ENCODE peak calls at places on chromosomes 16 and 17, in five cellular contexts. One of them, this sample, is unnamed.

GRCh38 chr16:48611329-48612137 is 1.6 kb upstream of the N4BP1 start:
- DNase-seq in cardiac muscle cell: no peak
- DNase-seq in activated naive CD8-positive, alpha-beta T cell treated with anti-CD3 and anti-CD28 coated beads, Interleukin-2, amount 50 U/mL, for 24 hours: peak; percentile 77
- DNase-seq in CD8-positive, alpha-beta T cell: peak; percentile 65
- DNase-seq in foreskin melanocyte: no peak
- DNase-seq in this sample: no peak

GRCh38 chr16:72247821-72248253 is 75.9 kb upstream of the PMFBP1 start:
- DNase-seq in cardiac muscle cell: no peak
- DNase-seq in activated naive CD8-positive, alpha-beta T cell treated with anti-CD3 and anti-CD28 coated beads, Interleukin-2, amount 50 U/mL, for 24 hours: no peak
- DNase-seq in CD8-positive, alpha-beta T cell: no peak
- DNase-seq in foreskin melanocyte: no peak
- DNase-seq in this sample: no peak

GRCh38 chr16:67844441-67844840 is 2.3 kb upstream of the NUTF2 start:
- DNase-seq in cardiac muscle cell: no peak
- DNase-seq in activated naive CD8-positive, alpha-beta T cell treated with anti-CD3 and anti-CD28 coated beads, Interleukin-2, amount 50 U/mL, for 24 hours: no peak
- DNase-seq in CD8-positive, alpha-beta T cell: no peak
- DNase-seq in foreskin melanocyte: no peak
- DNase-seq in this sample: no peak

GRCh38 chr16:57688987-57689771 is 5.4 kb upstream of the DRC7 start:
- DNase-seq in cardiac muscle cell: no peak
- DNase-seq in activated naive CD8-positive, alpha-beta T cell treated with anti-CD3 and anti-CD28 coated beads, Interleukin-2, amount 50 U/mL, for 24 hours: no peak
- DNase-seq in CD8-positive, alpha-beta T cell: no peak
- DNase-seq in foreskin melanocyte: no peak
- DNase-seq in this sample: no peak

GRCh38 chr16:24635900-24636610 is 93.4 kb upstream of the TNRC6A start:
- DNase-seq in cardiac muscle cell: peak; percentile 52
- DNase-seq in activated naive CD8-positive, alpha-beta T cell treated with anti-CD3 and anti-CD28 coated beads, Interleukin-2, amount 50 U/mL, for 24 hours: no peak
- DNase-seq in CD8-positive, alpha-beta T cell: no peak
- DNase-seq in foreskin melanocyte: peak; percentile 90
- DNase-seq in this sample: peak; percentile 88

GRCh38 chr16:69494993-69495392 is 70.6 kb downstream of the CYB5B start:
- DNase-seq in cardiac muscle cell: peak; percentile 2
- DNase-seq in activated naive CD8-positive, alpha-beta T cell treated with anti-CD3 and anti-CD28 coated beads, Interleukin-2, amount 50 U/mL, for 24 hours: peak; percentile 55
- DNase-seq in CD8-positive, alpha-beta T cell: peak; percentile 14
- DNase-seq in foreskin melanocyte: no peak
- DNase-seq in this sample: no peak

GRCh38 chr17:17072546-17072945 is 30.3 kb downstream of the MPRIP start:
- DNase-seq in cardiac muscle cell: no peak
- DNase-seq in activated naive CD8-positive, alpha-beta T cell treated with anti-CD3 and anti-CD28 coated beads, Interleukin-2, amount 50 U/mL, for 24 hours: no peak
- DNase-seq in CD8-positive, alpha-beta T cell: no peak
- DNase-seq in foreskin melanocyte: no peak
- DNase-seq in this sample: no peak

GRCh38 chr17:29723283-29724047 is 100.8 kb upstream of the CORO6 start:
- DNase-seq in cardiac muscle cell: no peak
- DNase-seq in activated naive CD8-positive, alpha-beta T cell treated with anti-CD3 and anti-CD28 coated beads, Interleukin-2, amount 50 U/mL, for 24 hours: no peak
- DNase-seq in CD8-positive, alpha-beta T cell: no peak
- DNase-seq in foreskin melanocyte: no peak
- DNase-seq in this sample: no peak

GRCh38 chr17:40065041-40065770 is 2.4 kb downstream of the THRA start:
- DNase-seq in cardiac muscle cell: peak; percentile 47
- DNase-seq in activated naive CD8-positive, alpha-beta T cell treated with anti-CD3 and anti-CD28 coated beads, Interleukin-2, amount 50 U/mL, for 24 hours: no peak
- DNase-seq in CD8-positive, alpha-beta T cell: no peak
- DNase-seq in foreskin melanocyte: no peak
- DNase-seq in this sample: no peak

GRCh38 chr17:38871247-38871991 is 1.6 kb downstream of the LASP1 start:
- DNase-seq in cardiac muscle cell: peak; percentile 52
- DNase-seq in activated naive CD8-positive, alpha-beta T cell treated with anti-CD3 and anti-CD28 coated beads, Interleukin-2, amount 50 U/mL, for 24 hours: peak; percentile 80
- DNase-seq in CD8-positive, alpha-beta T cell: peak; percentile 57
- DNase-seq in foreskin melanocyte: peak; percentile 41
- DNase-seq in this sample: peak; percentile 71

GRCh38 chr16:14291941-14292825 is 221.1 kb downstream of the MRTFB start:
- DNase-seq in cardiac muscle cell: no peak
- DNase-seq in activated naive CD8-positive, alpha-beta T cell treated with anti-CD3 and anti-CD28 coated beads, Interleukin-2, amount 50 U/mL, for 24 hours: no peak
- DNase-seq in CD8-positive, alpha-beta T cell: no peak
- DNase-seq in foreskin melanocyte: no peak
- DNase-seq in this sample: no peak